ENCODE peak calls at places on chromosomes 11 and 22, in four cellular contexts. F is HCT116, M is kidney epithelial cell, N is colonic mucosa. D is an unnamed sample.

GRCh38 chr22:37781434-37782059 is 26.2 kb upstream of the GCAT start:
- DNase-seq in F (no peak), M (no peak), N (no peak), D (no peak)

GRCh38 chr11:57429946-57430345 is 3.0 kb upstream of the SLC43A3 start:
- DNase-seq in F (no peak), M (no peak), N (no peak), D (no peak)

GRCh38 chr22:24938741-24939341 is 7.7 kb downstream of the LHFPL7 start:
- DNase-seq in F (no peak), M (no peak), N (peak; percentile 48), D (no peak)

GRCh38 chr11:10117709-10118341 is 176.2 kb downstream of the SBF2 start:
- DNase-seq in F (no peak), M (no peak), N (no peak), D (peak; percentile 49)

GRCh38 chr11:64074239-64074638 is 38.5 kb downstream of the FLRT1 start:
- DNase-seq in F (no peak), M (no peak), N (no peak), D (no peak)

GRCh38 chr11:77361184-77361583 is 59.7 kb upstream of the GDPD4 start:
- DNase-seq in F (no peak), M (peak; percentile 35), N (no peak), D (peak; percentile 91)

GRCh38 chr11:86565787-86566186 is 106.6 kb downstream of the ME3 start:
- DNase-seq in F (no peak), M (no peak), N (no peak), D (no peak)

GRCh38 chr22:27685515-27685914 is 116.0 kb downstream of the MN1 start:
- DNase-seq in F (no peak), M (no peak), N (no peak), D (no peak)

GRCh38 chr11:88482871-88483301 is 145.3 kb upstream of the CTSC start:
- DNase-seq in F (no peak), M (no peak), N (no peak), D (peak; percentile 53)

GRCh38 chr22:33271390-33272161 is 213.4 kb upstream of the SYN3 start:
- DNase-seq in F (no peak), M (no peak), N (peak; percentile 55), D (no peak)

GRCh38 chr11:71330996-71331395 is 78.6 kb upstream of the SHANK2 start:
- DNase-seq in F (no peak), M (no peak), N (no peak), D (no peak)

GRCh38 chr11:76805206-76805913 is 22.2 kb downstream of the TSKU start:
- DNase-seq in F (no peak), M (no peak), N (peak; percentile 22), D (no peak)

GRCh38 chr11:15988693-15989231 is 367.6 kb downstream of the SOX6 start:
- DNase-seq in F (peak; percentile 19), M (no peak), N (no peak), D (no peak)

GRCh38 chr11:34449013-34449412 is 10.3 kb downstream of the CAT start:
- DNase-seq in F (no peak), M (peak; percentile 21), N (no peak), D (no peak)

GRCh38 chr22:49188091-49188490 is 639.6 kb downstream of the BRD1 start:
- DNase-seq in F (peak; percentile 33), M (no peak), N (no peak), D (no peak)

GRCh38 chr11:133520707-133521106 is 11.6 kb downstream of the OPCML start:
- DNase-seq in F (no peak), M (no peak), N (no peak), D (no peak)

GRCh38 chr11:111422494-111423249 is 43.6 kb upstream of the POU2AF1 start:
- DNase-seq in F (peak; percentile 37), M (no peak), N (peak; percentile 71), D (no peak)

GRCh38 chr22:45534339-45535192 is 31.9 kb downstream of the FBLN1 start:
- DNase-seq in F (no peak), M (no peak), N (no peak), D (no peak)

GRCh38 chr11:69880803-69881445 is 61.7 kb upstream of the FGF3 start:
- DNase-seq in F (no peak), M (no peak), N (no peak), D (no peak)

GRCh38 chr22:45987462-45987861 is 10.5 kb upstream of the WNT7B start:
- DNase-seq in F (no peak), M (no peak), N (no peak), D (no peak)

GRCh38 chr11:67274768-67275605 is 8.7 kb downstream of the GRK2 start:
- DNase-seq in F (no peak), M (no peak), N (no peak), D (no peak)

GRCh38 chr11:67418476-67419281 is 3.2 kb downstream of the CARNS1 start:
- DNase-seq in F (no peak), M (no peak), N (no peak), D (no peak)

GRCh38 chr11:119445356-119445755 is 22.4 kb upstream of the THY1 start:
- DNase-seq in F (no peak), M (no peak), N (no peak), D (no peak)

GRCh38 chr11:69873166-69874077 is 54.2 kb upstream of the FGF3 start:
- DNase-seq in F (no peak), M (no peak), N (no peak), D (no peak)

GRCh38 chr22:47456031-47456430 is 693.6 kb downstream of the TBC1D22A start:
- DNase-seq in F (no peak), M (no peak), N (no peak), D (no peak)

GRCh38 chr11:19766810-19767209 is 54.2 kb downstream of the NAV2 start:
- DNase-seq in F (no peak), M (no peak), N (no peak), D (no peak)

GRCh38 chr22:40004836-40005235 is 10.1 kb downstream of the FAM83F start:
- DNase-seq in F (no peak), M (no peak), N (no peak), D (no peak)

GRCh38 chr11:121134758-121135312 is 33.8 kb downstream of the TECTA start:
- DNase-seq in F (no peak), M (no peak), N (no peak), D (no peak)

GRCh38 chr22:45645526-45646414 is 25.9 kb upstream of the ATXN10 start:
- DNase-seq in F (peak; percentile 26), M (no peak), N (peak; percentile 81), D (no peak)

GRCh38 chr11:13663631-13664071 is 4.8 kb upstream of the FAR1 start:
- DNase-seq in F (no peak), M (no peak), N (peak; percentile 53), D (no peak)

GRCh38 chr22:22784249-22785039 is 103.2 kb upstream of the IGLL5 start:
- DNase-seq in F (no peak), M (no peak), N (no peak), D (no peak)
- TF ChIP-seq CTCF in F (no peak), M (no peak), N (no peak), D (no peak)

GRCh38 chr22:29310863-29311339 is 4.5 kb downstream of the GAS2L1 start:
- DNase-seq in F (peak; percentile 75), M (peak; percentile 83), N (peak; percentile 94), D (peak; percentile 88)
- H3K4me3 ChIP-seq in F (no peak overlapping the region), M (no peak overlapping the region), N (no peak overlapping the region), D (no peak overlapping the region)

GRCh38 chr11:128685383-128686044 is 8.4 kb upstream of the FLI1 start:
- DNase-seq in F (no peak), M (no peak), N (no peak), D (no peak)

GRCh38 chr11:128684582-128685382 is 9.1 kb upstream of the FLI1 start:
- DNase-seq in F (no peak), M (no peak), N (no peak), D (no peak)

GRCh38 chr11:128687321-128687720 is 6.6 kb upstream of the FLI1 start:
- DNase-seq in F (no peak), M (no peak), N (peak; percentile 46), D (no peak)

GRCh38 chr11:128686745-128687177 is 7.1 kb upstream of the FLI1 start:
- DNase-seq in F (no peak), M (no peak), N (no peak), D (no peak)

DNA sequence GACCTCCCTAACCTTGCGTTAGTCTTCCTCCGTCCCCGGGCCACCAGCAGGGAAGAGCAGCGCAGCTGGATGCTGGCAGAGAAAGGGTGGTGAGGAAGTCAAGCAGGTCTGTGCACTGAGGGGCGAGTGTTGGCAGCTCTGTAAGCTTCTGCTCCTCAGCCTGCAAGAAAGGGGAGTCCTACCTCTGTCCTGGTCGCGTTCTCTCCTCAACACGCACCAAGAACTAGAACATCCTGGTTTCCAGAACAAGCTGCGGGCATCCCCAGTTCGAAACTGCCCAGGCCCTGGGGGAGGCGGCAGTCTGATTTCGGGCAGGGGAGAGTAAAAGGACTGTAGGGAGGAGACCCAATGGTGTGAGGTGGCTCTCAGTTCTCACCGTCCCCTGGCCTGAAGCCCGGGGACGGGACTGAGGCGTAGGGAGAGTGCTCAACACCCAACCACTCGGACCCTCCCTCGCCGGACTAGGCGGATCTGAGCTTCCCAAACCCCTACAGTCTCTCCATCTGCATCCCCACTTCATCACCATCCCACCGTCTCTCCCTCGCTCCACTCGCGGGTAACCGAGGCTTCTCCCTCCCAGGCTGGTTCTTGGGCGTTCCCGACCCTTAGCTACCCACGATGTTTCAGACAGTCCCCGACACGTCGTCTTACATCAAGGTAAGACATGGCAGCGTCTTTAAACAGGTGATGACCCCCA is 7.7 kb upstream of the FLI1 start:
- DNase-seq in F (no peak), M (no peak), N (no peak), D (no peak)
- H3K27me3 ChIP-seq in F (peaks cover 32% of the 10 kb centered on the region), M (peaks cover 80% of the 10 kb centered on the region), N (peaks cover 63% of the 10 kb centered on the region), D (peaks cover 43% of the 10 kb centered on the region)

GRCh38 chr11:123741159-123741951 is at the start of gene ZNF202:
- DNase-seq in F (peak; percentile 69), M (peak; percentile 42), N (peak; percentile 93), D (peak; percentile 18)
- TF ChIP-seq CTCF in F (no peak), M (peak; percentile 0), N (no peak), D (peak; percentile 21)

D was measured in BJ.